ENCODE peak calls at places on chromosome 9, in five cellular contexts. T is BE2C, O is iris pigment epithelial cell, N is renal cortical epithelial cell, J is tibial artery. G is an unnamed sample.

GRCh38 chr9:84397822-84398221 is 57.3 kb upstream of the SLC28A3 start:
- DNase-seq in O (peak), T (no peak), N (peak), J (no peak), G (no peak)

GRCh38 chr9:133712221-133713100 is 25.7 kb downstream of the SARDH start:
- DNase-seq in J (peak), N (no peak), T (peak), O (no peak), G (no peak)

GRCh38 chr9:96555567-96556386 is 63.9 kb downstream of the CDC14B start:
- DNase-seq in J (no peak), N (peak), O (peak), T (no peak), G (no peak)

GRCh38 chr9:127455299-127455992 is 4.1 kb downstream of the LRSAM1 start:
- DNase-seq in N (no peak), J (no peak), O (no peak), T (no peak), G (no peak)

GRCh38 chr9:134062461-134063087 is 5.3 kb downstream of the BRD3 start:
- DNase-seq in J (no peak), T (peak), O (no peak), N (no peak), G (no peak)

GRCh38 chr9:82991684-82992083 is 71.3 kb downstream of the RASEF start:
- DNase-seq in O (no peak), T (peak), N (no peak), J (no peak), G (peak)

GRCh38 chr9:21789541-21790037 is 12.8 kb upstream of the MTAP start:
- DNase-seq in O (peak), J (no peak), T (peak), N (peak), G (peak)

GRCh38 chr9:79256691-79257213 is 315.0 kb upstream of the TLE4 start:
- DNase-seq in J (no peak), T (peak), N (peak), O (peak), G (no peak)

GRCh38 chr9:37417252-37417803 is 5.2 kb upstream of the GRHPR start:
- DNase-seq in O (no peak), N (no peak), J (no peak), T (no peak), G (no peak)

G was measured in SK-N-SH.